ENCODE peak calls at places on chromosome 4, in five cellular contexts. M is epithelial cell of esophagus, P is mesothelial cell of epicardium, L is astrocyte of the spinal cord, A is H9. X is an unnamed sample.

GRCh38 chr4:3873446-3874415 is 107.5 kb downstream of the ADRA2C start:
- DNase-seq in L (no peak), M (no peak), P (no peak), A (peak; percentile 92), X (no peak)

GRCh38 chr4:11130195-11130975 is 298.3 kb downstream of the HS3ST1 start:
- DNase-seq in M (peak; percentile 41), L (peak; percentile 96), P (no peak), A (no peak), X (no peak)

GRCh38 chr4:28443371-28443770 is 1582.7 kb downstream of the STIM2 start:
- DNase-seq in P (no peak), M (no peak), A (no peak), L (no peak), X (no peak)

GRCh38 chr4:156113138-156113537 is 159.5 kb upstream of the CTSO start:
- DNase-seq in P (no peak), A (no peak), L (no peak), M (peak; percentile 36), X (no peak)

GRCh38 chr4:38667005-38667771 is 3.2 kb downstream of the KLF3 start:
- DNase-seq in L (peak; percentile 98), P (no peak), M (peak; percentile 99), A (peak; percentile 93), X (peak; percentile 45)

GRCh38 chr4:76459291-76459723 is 24.3 kb downstream of the SHROOM3 start:
- DNase-seq in M (peak; percentile 85), A (peak; percentile 80), L (peak; percentile 85), P (no peak), X (no peak)

GRCh38 chr4:141275834-141276233 is 55.1 kb downstream of the ZNF330 start:
- DNase-seq in P (no peak), M (peak; percentile 27), A (no peak), L (peak; percentile 83), X (no peak)

GRCh38 chr4:54547299-54548097 is 110.3 kb upstream of the KIT start:
- DNase-seq in P (no peak), A (no peak), M (peak; percentile 55), L (no peak), X (no peak)

GRCh38 chr4:22515888-22516541 is at the start of gene ADGRA3:
- DNase-seq in L (peak; percentile 75), P (peak; percentile 69), M (peak; percentile 79), A (peak; percentile 79), X (peak; percentile 75)

GRCh38 chr4:133483600-133484246 is 334.6 kb downstream of the PCDH10 start:
- DNase-seq in M (peak; percentile 71), L (peak; percentile 57), A (no peak), P (no peak), X (no peak)
- TF ChIP-seq CTCF in M (peak; percentile 80), L (peak; percentile 58), A (peak; percentile 72), P (no peak), X (peak; percentile 62)

GRCh38 chr4:122652379-122652778 is 31.5 kb upstream of the IL21 start:
- DNase-seq in M (peak; percentile 73), A (no peak), L (peak; percentile 72), P (no peak), X (no peak)
- TF ChIP-seq CTCF in M (peak; percentile 78), A (peak; percentile 67), L (peak; percentile 76), P (peak; percentile 43), X (peak; percentile 53)

GRCh38 chr4:68718447-68719074 is 48.1 kb upstream of the UGT2B15 start:
- DNase-seq in P (no peak), L (no peak), A (no peak), M (no peak), X (no peak)
- TF ChIP-seq CTCF in P (no peak), L (no peak), A (no peak), M (no peak), X (no peak)

GRCh38 chr4:127995776-127996175 is 30.6 kb downstream of the ABHD18 start:
- DNase-seq in L (peak; percentile 34), P (no peak), M (peak; percentile 82), A (no peak), X (no peak)

GRCh38 chr4:127993150-127993549 is 27.9 kb downstream of the ABHD18 start:
- DNase-seq in L (no peak), P (no peak), A (no peak), M (no peak), X (no peak)

DNA sequence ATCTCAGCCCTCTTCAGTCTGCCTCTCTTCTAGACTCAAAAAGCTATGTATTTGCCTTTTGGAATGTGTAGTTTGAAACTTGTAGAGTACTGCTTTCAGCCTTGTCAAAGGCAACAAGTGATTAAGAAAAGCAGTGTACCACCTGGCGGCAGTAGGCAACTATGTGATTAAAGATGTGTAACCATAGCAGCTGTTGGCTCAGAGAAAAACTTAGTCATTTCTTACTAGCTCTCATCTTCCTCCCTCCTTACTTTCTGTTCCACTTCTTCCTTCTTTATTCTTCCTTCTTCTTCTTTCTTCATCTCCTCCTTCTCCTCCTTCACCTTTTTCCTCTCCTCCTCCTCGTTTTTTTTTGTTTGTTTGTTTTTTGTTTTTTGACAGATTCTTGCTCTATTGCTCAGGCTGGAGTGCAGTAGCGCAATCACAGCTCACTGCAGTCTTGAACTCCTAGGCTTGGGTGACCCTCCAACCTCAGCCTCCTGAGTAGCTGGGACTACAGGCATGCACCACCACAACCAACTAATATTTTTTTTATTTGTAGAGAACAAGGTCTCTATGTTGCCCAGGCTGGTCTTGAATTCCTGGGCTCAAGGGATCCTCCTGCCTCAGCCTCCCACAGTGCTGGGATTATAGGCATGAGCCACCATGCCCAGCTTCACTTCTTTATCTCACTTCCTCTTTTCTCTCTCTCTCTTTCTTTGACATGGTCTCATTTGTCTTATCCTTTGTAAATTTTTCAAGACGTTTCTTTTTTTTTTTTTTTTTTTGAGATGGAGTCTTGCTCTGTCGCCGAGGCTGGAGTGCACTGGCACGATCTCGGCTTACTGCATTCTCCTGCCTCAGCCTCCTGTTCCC is 32.6 kb downstream of the ABHD18 start:
- DNase-seq in L (peak; percentile 37), M (peak; percentile 69), A (no peak), P (no peak), X (no peak)
- TF ChIP-seq CTCF in L (peak; percentile 23), M (peak; percentile 43), A (peak; percentile 35), P (no peak), X (no peak)

DNA sequence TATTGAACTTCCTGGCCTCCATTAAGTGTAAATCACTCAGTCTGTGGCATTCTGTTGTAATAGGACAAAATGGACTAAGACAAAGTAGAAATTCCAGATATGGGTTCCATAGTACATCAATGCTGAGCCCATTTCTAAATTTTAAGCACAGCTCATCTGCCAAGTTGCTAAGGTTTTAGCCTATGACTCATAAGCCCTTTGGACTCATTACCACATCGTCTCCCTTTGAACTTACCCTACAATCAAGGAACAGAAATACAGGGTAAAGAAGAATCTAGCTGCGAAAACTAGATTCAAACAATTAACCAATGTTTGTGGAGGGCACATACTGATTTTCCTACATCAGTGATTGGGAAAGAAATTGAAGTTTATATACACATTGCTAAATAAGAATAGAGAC is 31.8 kb downstream of the NAA11 start:
- DNase-seq in L (peak; percentile 7), M (peak; percentile 35), P (no peak), A (no peak), X (no peak)
- TF ChIP-seq CTCF in L (no peak), M (no peak), P (no peak), A (no peak), X (no peak)

GRCh38 chr4:183505556-183506388 is 914 bp downstream of the ING2 start:
- DNase-seq in P (peak; percentile 75), L (peak; percentile 91), M (peak; percentile 90), A (peak; percentile 91), X (peak; percentile 70)
- TF ChIP-seq CTCF in P (no peak), L (no peak), M (no peak), A (no peak), X (no peak)

GRCh38 chr4:121950212-121950679 is 1.6 kb downstream of the TRPC3 start:
- DNase-seq in A (peak; percentile 92), P (peak; percentile 62), L (peak; percentile 70), M (peak; percentile 33), X (peak; percentile 85)

GRCh38 chr4:121951570-121952110 is at the start of gene TRPC3:
- DNase-seq in P (no peak), M (peak; percentile 4), L (peak; percentile 6), A (peak; percentile 45), X (peak; percentile 22)

GRCh38 chr4:121953860-121954259 is 2.0 kb upstream of the TRPC3 start:
- DNase-seq in M (no peak), P (no peak), A (no peak), L (no peak), X (no peak)

GRCh38 chr4:121950680-121951569 is 935 bp downstream of the TRPC3 start:
- DNase-seq in P (no peak), M (peak; percentile 14), L (peak; percentile 16), A (peak; percentile 56), X (peak; percentile 9)

DNA sequence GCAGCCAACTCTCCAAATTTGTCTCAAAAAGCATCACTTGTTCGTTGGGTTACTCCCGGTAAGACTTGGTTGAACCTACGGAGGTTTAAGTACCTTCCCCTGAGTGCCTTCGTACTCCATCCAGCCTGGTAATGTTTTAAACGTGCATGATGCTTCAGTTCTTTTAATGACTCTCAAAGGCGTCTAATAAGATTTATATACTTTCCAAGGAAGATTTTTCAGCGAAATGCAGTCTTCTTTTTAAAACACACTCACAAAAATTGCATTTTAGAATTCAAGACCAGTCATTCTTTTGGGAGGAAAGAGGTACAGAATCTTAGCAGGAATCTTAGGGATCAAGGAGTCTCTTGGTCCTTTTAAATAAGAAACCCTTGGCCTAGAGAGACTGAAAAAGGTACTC is 430 bp upstream of the TRPC3 start:
- DNase-seq in L (no peak), M (no peak), A (no peak), P (no peak), X (no peak)
- TF ChIP-seq CTCF in L (no peak), M (no peak), A (no peak), P (no peak), X (no peak)

X was measured in progenitor cell of endocrine pancreas.